ENCODE peak calls at places on chromosomes 11 and 22, in six cellular contexts. E, R, L, U, B and S are unnamed samples.

GRCh38 chr11:63920870-63921417 is 4.0 kb upstream of the RCOR2 start:
- DNase-seq in L (peak; percentile 53), E (no peak), B (no peak), R (no peak), U (no peak), S (no peak)

GRCh38 chr11:105229257-105229656 is 89.7 kb upstream of the CARD18 start:
- DNase-seq in U (no peak), B (no peak), L (no peak), E (no peak), R (no peak), S (peak; percentile 1)

GRCh38 chr11:121714356-121714755 is 261.6 kb upstream of the SORL1-AS1 start:
- DNase-seq in R (no peak), U (no peak), E (no peak), L (no peak), B (no peak), S (peak; percentile 20)

GRCh38 chr11:9972917-9973504 is 309.1 kb downstream of the SWAP70 start:
- DNase-seq in E (no peak), B (peak; percentile 31), L (peak; percentile 16), U (no peak), R (no peak), S (peak; percentile 39)

GRCh38 chr11:123653997-123654565 is 343 bp downstream of the SCN3B start:
- DNase-seq in E (peak; percentile 86), B (no peak), R (no peak), U (peak; percentile 33), L (peak; percentile 29), S (peak; percentile 52)

GRCh38 chr22:50530857-50531545 is 1.2 kb upstream of the TYMP start:
- DNase-seq in U (peak; percentile 92), B (peak; percentile 82), L (peak; percentile 91), R (peak; percentile 94), E (peak; percentile 98), S (peak; percentile 56)

GRCh38 chr11:107731911-107732310 is 20.1 kb upstream of the SLN start:
- DNase-seq in E (no peak), L (no peak), U (no peak), B (no peak), R (no peak), S (no peak)

GRCh38 chr11:67283490-67283963 is 5.6 kb upstream of the ANKRD13D start:
- DNase-seq in E (no peak), B (no peak), R (no peak), U (no peak), L (no peak), S (no peak)

GRCh38 chr11:130599073-130599654 is 150.7 kb downstream of the ADAMTS15 start:
- DNase-seq in B (peak; percentile 48), E (peak; percentile 89), L (no peak), U (peak; percentile 67), R (no peak), S (no peak)

GRCh38 chr11:104916442-104916841 is 18.2 kb upstream of the CASP12 start:
- DNase-seq in R (no peak), L (no peak), U (no peak), B (no peak), E (no peak), S (no peak)

GRCh38 chr11:107973641-107974040 is 35.1 kb upstream of the CUL5 start:
- DNase-seq in E (peak; percentile 7), R (no peak), U (no peak), B (no peak), L (no peak), S (no peak)

GRCh38 chr11:134583397-134583990 is 171.5 kb upstream of the B3GAT1 start:
- DNase-seq in U (peak; percentile 24), R (no peak), E (no peak), L (no peak), B (no peak), S (no peak)